ENCODE peak calls at places on chromosomes 4 and X, in eight cellular contexts. One of them, this sample, is unnamed.

GRCh38 chr4:169383724-169384123 is 113.0 kb upstream of the SH3RF1 start:
- DNase-seq in sigmoid colon: no peak
- DNase-seq in CD8-positive, alpha-beta T cell: no peak
- DNase-seq in ovary: no peak
- DNase-seq in HFF-Myc: peak; percentile 17
- DNase-seq in colonic mucosa: no peak
- DNase-seq in HFFc6: peak; percentile 90
- DNase-seq in ascending aorta: no peak
- DNase-seq in this sample: no peak

GRCh38 chrX:26908218-26908617 is 554.9 kb downstream of the PPP4R3C start:
- DNase-seq in sigmoid colon: no peak
- DNase-seq in CD8-positive, alpha-beta T cell: no peak
- DNase-seq in ovary: no peak
- DNase-seq in HFF-Myc: no peak
- DNase-seq in colonic mucosa: no peak
- DNase-seq in HFFc6: no peak
- DNase-seq in ascending aorta: no peak
- DNase-seq in this sample: no peak

GRCh38 chr4:122450847-122451246 is 5.7 kb downstream of the IL2 start:
- DNase-seq in sigmoid colon: no peak
- DNase-seq in CD8-positive, alpha-beta T cell: peak; percentile 10
- DNase-seq in ovary: no peak
- DNase-seq in HFF-Myc: peak; percentile 9
- DNase-seq in colonic mucosa: no peak
- DNase-seq in HFFc6: peak; percentile 46
- DNase-seq in ascending aorta: no peak
- DNase-seq in this sample: no peak

GRCh38 chr4:189162888-189163287 is 777.8 kb upstream of the FRG1 start:
- DNase-seq in sigmoid colon: no peak
- DNase-seq in CD8-positive, alpha-beta T cell: no peak
- DNase-seq in ovary: no peak
- DNase-seq in HFF-Myc: no peak
- DNase-seq in colonic mucosa: no peak
- DNase-seq in HFFc6: no peak
- DNase-seq in ascending aorta: no peak
- DNase-seq in this sample: no peak

GRCh38 chr4:75666299-75666698 is 6.9 kb downstream of the G3BP2 start:
- DNase-seq in sigmoid colon: no peak
- DNase-seq in CD8-positive, alpha-beta T cell: no peak
- DNase-seq in ovary: no peak
- DNase-seq in HFF-Myc: no peak
- DNase-seq in colonic mucosa: no peak
- DNase-seq in HFFc6: no peak
- DNase-seq in ascending aorta: no peak
- DNase-seq in this sample: no peak

GRCh38 chr4:47718691-47719090 is 119.2 kb downstream of the CORIN start:
- DNase-seq in sigmoid colon: no peak
- DNase-seq in CD8-positive, alpha-beta T cell: no peak
- DNase-seq in ovary: no peak
- DNase-seq in HFF-Myc: no peak
- DNase-seq in colonic mucosa: no peak
- DNase-seq in HFFc6: no peak
- DNase-seq in ascending aorta: no peak
- DNase-seq in this sample: no peak

GRCh38 chrX:46912673-46913491 is 661 bp downstream of the JADE3 start:
- DNase-seq in sigmoid colon: peak; percentile 67
- DNase-seq in CD8-positive, alpha-beta T cell: peak; percentile 16
- DNase-seq in ovary: peak; percentile 26
- DNase-seq in HFF-Myc: no peak
- DNase-seq in colonic mucosa: peak; percentile 40
- DNase-seq in HFFc6: peak; percentile 4
- DNase-seq in ascending aorta: no peak
- DNase-seq in this sample: peak; percentile 15

GRCh38 chr4:69099910-69100309 is 3.6 kb downstream of the UGT2B7 start:
- DNase-seq in sigmoid colon: no peak
- DNase-seq in CD8-positive, alpha-beta T cell: no peak
- DNase-seq in ovary: no peak
- DNase-seq in HFF-Myc: no peak
- DNase-seq in colonic mucosa: no peak
- DNase-seq in HFFc6: no peak
- DNase-seq in ascending aorta: no peak
- DNase-seq in this sample: no peak

GRCh38 chr4:79087091-79087490 is 147.9 kb upstream of the PAQR3 start:
- DNase-seq in sigmoid colon: no peak
- DNase-seq in CD8-positive, alpha-beta T cell: no peak
- DNase-seq in ovary: no peak
- DNase-seq in HFF-Myc: no peak
- DNase-seq in colonic mucosa: no peak
- DNase-seq in HFFc6: no peak
- DNase-seq in ascending aorta: no peak
- DNase-seq in this sample: no peak

GRCh38 chr4:3665360-3665891 is 100.8 kb upstream of the ADRA2C start:
- DNase-seq in sigmoid colon: no peak
- DNase-seq in CD8-positive, alpha-beta T cell: no peak
- DNase-seq in ovary: no peak
- DNase-seq in HFF-Myc: no peak
- DNase-seq in colonic mucosa: no peak
- DNase-seq in HFFc6: no peak
- DNase-seq in ascending aorta: no peak
- DNase-seq in this sample: no peak

GRCh38 chr4:165472943-165473676 is 94.3 kb downstream of the CPE start:
- DNase-seq in sigmoid colon: no peak
- DNase-seq in CD8-positive, alpha-beta T cell: no peak
- DNase-seq in ovary: no peak
- DNase-seq in HFF-Myc: no peak
- DNase-seq in colonic mucosa: no peak
- DNase-seq in HFFc6: no peak
- DNase-seq in ascending aorta: no peak
- DNase-seq in this sample: no peak

GRCh38 chr4:56323386-56323785 is 63.9 kb downstream of the AASDH start:
- DNase-seq in sigmoid colon: no peak
- DNase-seq in CD8-positive, alpha-beta T cell: no peak
- DNase-seq in ovary: no peak
- DNase-seq in HFF-Myc: no peak
- DNase-seq in colonic mucosa: no peak
- DNase-seq in HFFc6: no peak
- DNase-seq in ascending aorta: no peak
- DNase-seq in this sample: no peak

GRCh38 chr4:6902318-6903042 is 7.1 kb upstream of the TBC1D14 start:
- DNase-seq in sigmoid colon: peak; percentile 53
- DNase-seq in CD8-positive, alpha-beta T cell: no peak
- DNase-seq in ovary: no peak
- DNase-seq in HFF-Myc: no peak
- DNase-seq in colonic mucosa: no peak
- DNase-seq in HFFc6: no peak
- DNase-seq in ascending aorta: no peak
- DNase-seq in this sample: no peak

GRCh38 chr4:78517050-78517652 is 34.4 kb upstream of the ANXA3 start:
- DNase-seq in sigmoid colon: no peak
- DNase-seq in CD8-positive, alpha-beta T cell: no peak
- DNase-seq in ovary: no peak
- DNase-seq in HFF-Myc: peak; percentile 25
- DNase-seq in colonic mucosa: no peak
- DNase-seq in HFFc6: peak; percentile 43
- DNase-seq in ascending aorta: no peak
- DNase-seq in this sample: no peak

GRCh38 chr4:102722740-102723139 is 38.0 kb downstream of the MANBA start:
- DNase-seq in sigmoid colon: no peak
- DNase-seq in CD8-positive, alpha-beta T cell: no peak
- DNase-seq in ovary: no peak
- DNase-seq in HFF-Myc: no peak
- DNase-seq in colonic mucosa: no peak
- DNase-seq in HFFc6: no peak
- DNase-seq in ascending aorta: no peak
- DNase-seq in this sample: no peak

GRCh38 chr4:95548738-95549245 is at the start of gene UNC5C:
- DNase-seq in sigmoid colon: peak; percentile 88
- DNase-seq in CD8-positive, alpha-beta T cell: no peak
- DNase-seq in ovary: peak; percentile 88
- DNase-seq in HFF-Myc: no peak
- DNase-seq in colonic mucosa: peak; percentile 56
- DNase-seq in HFFc6: no peak
- DNase-seq in ascending aorta: no peak
- DNase-seq in this sample: no peak

GRCh38 chr4:80226091-80226490 is 28.8 kb downstream of the PRDM8 start:
- DNase-seq in sigmoid colon: no peak
- DNase-seq in CD8-positive, alpha-beta T cell: no peak
- DNase-seq in ovary: no peak
- DNase-seq in HFF-Myc: no peak
- DNase-seq in colonic mucosa: no peak
- DNase-seq in HFFc6: no peak
- DNase-seq in ascending aorta: no peak
- DNase-seq in this sample: no peak

GRCh38 chrX:14352511-14352910 is 176.8 kb upstream of the GLRA2 start:
- DNase-seq in sigmoid colon: no peak
- DNase-seq in CD8-positive, alpha-beta T cell: no peak
- DNase-seq in ovary: no peak
- DNase-seq in HFF-Myc: no peak
- DNase-seq in colonic mucosa: no peak
- DNase-seq in HFFc6: peak; percentile 55
- DNase-seq in ascending aorta: no peak
- DNase-seq in this sample: no peak

GRCh38 chr4:114598191-114599121 is at the start of gene UGT8:
- DNase-seq in sigmoid colon: no peak
- DNase-seq in CD8-positive, alpha-beta T cell: no peak
- DNase-seq in ovary: no peak
- DNase-seq in HFF-Myc: peak; percentile 2
- DNase-seq in colonic mucosa: peak; percentile 92
- DNase-seq in HFFc6: no peak
- DNase-seq in ascending aorta: no peak
- DNase-seq in this sample: no peak

GRCh38 chr4:4714330-4714729 is 145.1 kb upstream of the MSX1 start:
- DNase-seq in sigmoid colon: no peak
- DNase-seq in CD8-positive, alpha-beta T cell: no peak
- DNase-seq in ovary: no peak
- DNase-seq in HFF-Myc: no peak
- DNase-seq in colonic mucosa: no peak
- DNase-seq in HFFc6: peak; percentile 54
- DNase-seq in ascending aorta: no peak
- DNase-seq in this sample: no peak

GRCh38 chr4:4668355-4669210 is 126.7 kb upstream of the STX18 start:
- DNase-seq in sigmoid colon: no peak
- DNase-seq in CD8-positive, alpha-beta T cell: no peak
- DNase-seq in ovary: no peak
- DNase-seq in HFF-Myc: no peak
- DNase-seq in colonic mucosa: no peak
- DNase-seq in HFFc6: no peak
- DNase-seq in ascending aorta: no peak
- DNase-seq in this sample: no peak

GRCh38 chr4:153137168-153137567 is 67.1 kb upstream of the TRIM2 start:
- DNase-seq in sigmoid colon: no peak
- DNase-seq in CD8-positive, alpha-beta T cell: no peak
- DNase-seq in ovary: peak; percentile 48
- DNase-seq in HFF-Myc: no peak
- DNase-seq in colonic mucosa: no peak
- DNase-seq in HFFc6: peak; percentile 83
- DNase-seq in ascending aorta: no peak
- DNase-seq in this sample: no peak

GRCh38 chrX:41033299-41033698 is 51.9 kb upstream of the USP9X start:
- DNase-seq in sigmoid colon: no peak
- DNase-seq in CD8-positive, alpha-beta T cell: no peak
- DNase-seq in ovary: no peak
- DNase-seq in HFF-Myc: no peak
- DNase-seq in colonic mucosa: no peak
- DNase-seq in HFFc6: no peak
- DNase-seq in ascending aorta: no peak
- DNase-seq in this sample: no peak

GRCh38 chr4:159048166-159048886 is 54.6 kb upstream of the RAPGEF2 start:
- DNase-seq in sigmoid colon: peak; percentile 85
- DNase-seq in CD8-positive, alpha-beta T cell: no peak
- DNase-seq in ovary: peak; percentile 64
- DNase-seq in HFF-Myc: no peak
- DNase-seq in colonic mucosa: peak; percentile 71
- DNase-seq in HFFc6: peak; percentile 26
- DNase-seq in ascending aorta: no peak
- DNase-seq in this sample: no peak

GRCh38 chr4:139665690-139666529 is at the start of gene MGST2:
- DNase-seq in sigmoid colon: peak; percentile 82
- DNase-seq in CD8-positive, alpha-beta T cell: peak; percentile 28
- DNase-seq in ovary: peak; percentile 73
- DNase-seq in HFF-Myc: no peak
- DNase-seq in colonic mucosa: peak; percentile 94
- DNase-seq in HFFc6: peak; percentile 68
- DNase-seq in ascending aorta: no peak
- DNase-seq in this sample: peak; percentile 20

GRCh38 chr4:151408630-151409469 is at the start of gene FHIP1A:
- DNase-seq in sigmoid colon: peak; percentile 82
- DNase-seq in CD8-positive, alpha-beta T cell: peak; percentile 80
- DNase-seq in ovary: peak; percentile 84
- DNase-seq in HFF-Myc: peak; percentile 52
- DNase-seq in colonic mucosa: peak; percentile 93
- DNase-seq in HFFc6: peak; percentile 42
- DNase-seq in ascending aorta: peak; percentile 10
- DNase-seq in this sample: no peak
- TF ChIP-seq CTCF in sigmoid colon: no peak
- TF ChIP-seq CTCF in CD8-positive, alpha-beta T cell: no peak
- TF ChIP-seq CTCF in ovary: no peak
- TF ChIP-seq CTCF in HFF-Myc: no peak
- TF ChIP-seq CTCF in colonic mucosa: no peak
- TF ChIP-seq CTCF in HFFc6: no peak
- TF ChIP-seq CTCF in ascending aorta: no peak
- TF ChIP-seq CTCF in this sample: no peak

GRCh38 chr4:141255016-141255415 is 34.3 kb downstream of the ZNF330 start:
- DNase-seq in sigmoid colon: no peak
- DNase-seq in CD8-positive, alpha-beta T cell: no peak
- DNase-seq in ovary: no peak
- DNase-seq in HFF-Myc: no peak
- DNase-seq in colonic mucosa: no peak
- DNase-seq in HFFc6: peak; percentile 36
- DNase-seq in ascending aorta: no peak
- DNase-seq in this sample: no peak

GRCh38 chr4:141258558-141258957 is 37.9 kb downstream of the ZNF330 start:
- DNase-seq in sigmoid colon: no peak
- DNase-seq in CD8-positive, alpha-beta T cell: no peak
- DNase-seq in ovary: no peak
- DNase-seq in HFF-Myc: no peak
- DNase-seq in colonic mucosa: no peak
- DNase-seq in HFFc6: no peak
- DNase-seq in ascending aorta: no peak
- DNase-seq in this sample: no peak

GRCh38 chr4:141254326-141254725 is 33.6 kb downstream of the ZNF330 start:
- DNase-seq in sigmoid colon: no peak
- DNase-seq in CD8-positive, alpha-beta T cell: no peak
- DNase-seq in ovary: no peak
- DNase-seq in HFF-Myc: no peak
- DNase-seq in colonic mucosa: no peak
- DNase-seq in HFFc6: no peak
- DNase-seq in ascending aorta: no peak
- DNase-seq in this sample: no peak
- TF ChIP-seq CTCF in sigmoid colon: no peak
- TF ChIP-seq CTCF in CD8-positive, alpha-beta T cell: no peak
- TF ChIP-seq CTCF in ovary: no peak
- TF ChIP-seq CTCF in HFF-Myc: peak; percentile 19
- TF ChIP-seq CTCF in colonic mucosa: no peak
- TF ChIP-seq CTCF in HFFc6: peak; percentile 24
- TF ChIP-seq CTCF in ascending aorta: no peak
- TF ChIP-seq CTCF in this sample: no peak

GRCh38 chr4:184192933-184193332 is 24.7 kb downstream of the ENPP6 start:
- DNase-seq in sigmoid colon: no peak
- DNase-seq in CD8-positive, alpha-beta T cell: no peak
- DNase-seq in ovary: no peak
- DNase-seq in HFF-Myc: no peak
- DNase-seq in colonic mucosa: no peak
- DNase-seq in HFFc6: no peak
- DNase-seq in ascending aorta: no peak
- DNase-seq in this sample: no peak
- TF ChIP-seq CTCF in sigmoid colon: no peak
- TF ChIP-seq CTCF in CD8-positive, alpha-beta T cell: no peak
- TF ChIP-seq CTCF in ovary: no peak
- TF ChIP-seq CTCF in HFF-Myc: no peak
- TF ChIP-seq CTCF in colonic mucosa: no peak
- TF ChIP-seq CTCF in HFFc6: no peak
- TF ChIP-seq CTCF in ascending aorta: no peak
- TF ChIP-seq CTCF in this sample: no peak

GRCh38 chr4:177033130-177033529 is 240.4 kb upstream of the VEGFC start:
- DNase-seq in sigmoid colon: no peak
- DNase-seq in CD8-positive, alpha-beta T cell: no peak
- DNase-seq in ovary: no peak
- DNase-seq in HFF-Myc: no peak
- DNase-seq in colonic mucosa: no peak
- DNase-seq in HFFc6: no peak
- DNase-seq in ascending aorta: no peak
- DNase-seq in this sample: no peak
- TF ChIP-seq CTCF in sigmoid colon: no peak
- TF ChIP-seq CTCF in CD8-positive, alpha-beta T cell: no peak
- TF ChIP-seq CTCF in ovary: no peak
- TF ChIP-seq CTCF in HFF-Myc: no peak
- TF ChIP-seq CTCF in colonic mucosa: no peak
- TF ChIP-seq CTCF in HFFc6: peak; percentile 31
- TF ChIP-seq CTCF in ascending aorta: no peak
- TF ChIP-seq CTCF in this sample: no peak